ENCODE peak calls at places on chromosomes 6 and 20, in ten cellular contexts. N, A, Y, R, B, H, D, L, W and O are unnamed samples.

GRCh38 chr20:61770203-61770602 is 295.5 kb downstream of the TAF4 start:
- DNase-seq in D (no peak), B (no peak), W (no peak), R (no peak), Y (peak; percentile 37), N (no peak), L (no peak), A (no peak), H (no peak), O (no peak)

GRCh38 chr20:58610071-58610800 is 40.8 kb upstream of the STX16 start:
- DNase-seq in B (no peak), L (no peak), H (no peak), D (no peak), A (no peak), R (no peak), N (no peak), W (no peak), Y (no peak), O (no peak)

GRCh38 chr6:147061152-147061551 is 143.1 kb upstream of the STXBP5 start:
- DNase-seq in L (no peak), Y (no peak), B (no peak), W (no peak), A (no peak), N (no peak), H (no peak), D (no peak), R (no peak), O (no peak)

GRCh38 chr20:39246436-39246835 is 284.3 kb downstream of the DHX35 start:
- DNase-seq in Y (no peak), L (no peak), R (no peak), W (no peak), N (no peak), H (no peak), D (no peak), B (no peak), A (no peak), O (no peak)

GRCh38 chr6:2765896-2766766 is 938 bp downstream of the WRNIP1 start:
- DNase-seq in N (peak; percentile 75), W (peak; percentile 77), L (peak; percentile 45), R (peak; percentile 58), Y (peak; percentile 76), B (no peak), H (peak; percentile 12), D (no peak), A (peak; percentile 57), O (no peak)

GRCh38 chr6:106380407-106380806 is 19.9 kb downstream of the CRYBG1 start:
- DNase-seq in H (no peak), R (no peak), Y (no peak), N (no peak), A (no peak), B (no peak), D (no peak), L (no peak), W (no peak), O (no peak)

GRCh38 chr20:10531848-10532247 is 96.7 kb downstream of the SLX4IP start:
- DNase-seq in D (no peak), R (peak; percentile 78), A (no peak), N (no peak), L (no peak), Y (no peak), B (no peak), W (no peak), H (no peak), O (no peak)

GRCh38 chr20:58099956-58100730 is 128.3 kb downstream of the ANKRD60 start:
- DNase-seq in Y (no peak), D (no peak), L (no peak), R (no peak), A (no peak), B (no peak), W (no peak), H (no peak), N (peak; percentile 23), O (no peak)

GRCh38 chr6:98932424-98932823 is 15.3 kb downstream of the FBXL4 start:
- DNase-seq in N (no peak), B (no peak), D (no peak), L (no peak), A (no peak), W (no peak), Y (no peak), H (no peak), R (no peak), O (no peak)

GRCh38 chr20:34475979-34476736 is 40.1 kb upstream of the DYNLRB1 start:
- DNase-seq in L (peak; percentile 47), D (peak; percentile 1), W (no peak), H (no peak), R (no peak), B (no peak), A (no peak), N (peak; percentile 62), Y (no peak), O (no peak)

GRCh38 chr6:39772559-39773283 is 19.5 kb upstream of the DAAM2 start:
- DNase-seq in D (no peak), H (no peak), B (no peak), L (no peak), N (no peak), A (no peak), R (peak; percentile 83), Y (no peak), W (no peak), O (no peak)

GRCh38 chr6:107244742-107245470 is 129.6 kb upstream of the BEND3 start:
- DNase-seq in N (no peak), D (no peak), Y (no peak), B (no peak), R (no peak), L (no peak), A (no peak), W (no peak), H (no peak), O (no peak)

GRCh38 chr6:20313086-20313485 is 88.6 kb upstream of the E2F3 start:
- DNase-seq in Y (no peak), B (no peak), H (no peak), D (no peak), A (no peak), N (no peak), L (no peak), W (no peak), R (no peak), O (no peak)

GRCh38 chr6:151317206-151317994 is 74.0 kb downstream of the ZBTB2 start:
- DNase-seq in B (no peak), D (no peak), A (no peak), W (no peak), H (no peak), L (no peak), N (no peak), Y (no peak), R (peak; percentile 91), O (no peak)

GRCh38 chr6:144898052-144898689 is 613.0 kb downstream of the UTRN start:
- DNase-seq in W (no peak), N (no peak), A (no peak), B (no peak), R (peak; percentile 22), H (no peak), L (no peak), D (no peak), Y (no peak), O (no peak)

GRCh38 chr6:35415065-35415880 is 36.9 kb upstream of the FANCE start:
- DNase-seq in Y (peak; percentile 92), B (no peak), H (no peak), R (peak; percentile 90), D (peak; percentile 13), L (peak; percentile 89), A (no peak), N (peak; percentile 70), W (peak; percentile 57), O (no peak)

GRCh38 chr20:24018796-24019195 is 30.2 kb upstream of the GGTLC1 start:
- DNase-seq in D (no peak), L (no peak), H (no peak), N (no peak), A (no peak), B (no peak), W (no peak), Y (no peak), R (no peak), O (no peak)

GRCh38 chr6:15246217-15247211 is 645 bp downstream of the JARID2 start:
- DNase-seq in W (no peak), N (no peak), D (peak; percentile 54), B (no peak), A (no peak), L (no peak), R (peak; percentile 38), H (no peak), Y (no peak), O (no peak)

GRCh38 chr6:145699462-145699861 is 35.9 kb downstream of the EPM2A start:
- DNase-seq in R (peak; percentile 68), Y (no peak), A (no peak), N (no peak), B (no peak), W (no peak), D (no peak), H (no peak), L (no peak), O (no peak)